ENCODE peak calls at places on chromosome 18, in seven cellular contexts. X is dorsolateral prefrontal cortex, O is mucosa of descending colon, K is OCI-LY7, P is AG10803, C is IMR-90, U is ovary. H is an unnamed sample.

GRCh38 chr18:42048150-42048549 is 93.1 kb downstream of the PIK3C3 start:
- DNase-seq in U (no peak), C (peak), O (no peak), P (peak), K (no peak), X (no peak), H (peak)

GRCh38 chr18:74190086-74190485 is 41.8 kb downstream of the TIMM21 start:
- DNase-seq in U (no peak), O (no peak), X (no peak), P (peak), C (peak), K (no peak), H (peak)

GRCh38 chr18:36850527-36851201 is 21.7 kb downstream of the KIAA1328 start:
- DNase-seq in C (peak), K (no peak), X (no peak), U (no peak), P (peak), O (no peak), H (peak)

GRCh38 chr18:8965398-8965797 is 137.1 kb upstream of the NDUFV2 start:
- DNase-seq in P (no peak), C (no peak), K (no peak), X (no peak), O (no peak), U (no peak), H (no peak)

GRCh38 chr18:2655954-2656236 is 369 bp downstream of the SMCHD1 start:
- DNase-seq in X (no peak), K (no peak), O (no peak), P (no peak), U (no peak), C (no peak), H (no peak)

GRCh38 chr18:12990662-12990976 is 543 bp upstream of the CEP192 start:
- DNase-seq in P (no peak), U (no peak), C (no peak), X (no peak), O (no peak), K (no peak), H (no peak)

GRCh38 chr18:78293940-78294401 is 685.6 kb upstream of the SALL3 start:
- DNase-seq in X (no peak), U (no peak), C (no peak), O (no peak), K (no peak), P (no peak), H (no peak)

GRCh38 chr18:3094355-3094684 is 81.4 kb upstream of the LPIN2 start:
- DNase-seq in O (no peak), C (no peak), K (peak), U (no peak), X (no peak), P (no peak), H (no peak)

GRCh38 chr18:27661320-27662049 is 476.4 kb upstream of the CHST9 start:
- DNase-seq in O (no peak), U (no peak), K (no peak), C (no peak), P (no peak), X (no peak), H (no peak)

GRCh38 chr18:74546007-74546406 is 11.7 kb downstream of the CNDP1 start:
- DNase-seq in X (no peak), K (no peak), C (no peak), U (no peak), P (no peak), O (no peak), H (no peak)

GRCh38 chr18:68627812-68628211 is 87.1 kb downstream of the TMX3 start:
- DNase-seq in K (no peak), P (no peak), O (no peak), U (no peak), X (no peak), C (no peak), H (no peak)

GRCh38 chr18:67104700-67105284 is 411.7 kb downstream of the DSEL start:
- DNase-seq in P (peak), O (peak), X (peak), C (peak), U (no peak), K (peak), H (peak)

GRCh38 chr18:35290070-35290735 is at the start of gene ZSCAN30:
- DNase-seq in X (peak), K (peak), O (peak), U (peak), P (peak), C (peak), H (peak)

GRCh38 chr18:5894613-5895299 is 566 bp downstream of the TMEM200C start:
- DNase-seq in P (no peak), O (no peak), U (peak), X (no peak), K (no peak), C (peak), H (no peak)

GRCh38 chr18:6009751-6010150 is 114.4 kb upstream of the TMEM200C start:
- DNase-seq in U (no peak), O (no peak), X (no peak), K (no peak), P (no peak), C (peak), H (peak)

GRCh38 chr18:74278058-74278457 is 13.7 kb downstream of the CYB5A start:
- DNase-seq in C (no peak), P (no peak), K (no peak), O (no peak), U (no peak), X (no peak), H (no peak)

GRCh38 chr18:22412502-22412901 is 5.2 kb downstream of the CTAGE1 start:
- DNase-seq in P (peak), U (no peak), C (peak), X (no peak), K (no peak), O (no peak), H (peak)

GRCh38 chr18:51257150-51257549 is 59.7 kb upstream of the MEX3C start:
- DNase-seq in X (no peak), O (no peak), P (no peak), K (no peak), U (no peak), C (no peak), H (no peak)

GRCh38 chr18:8088626-8089025 is 520.6 kb upstream of the RAB12 start:
- DNase-seq in O (no peak), P (no peak), U (no peak), K (no peak), C (no peak), X (no peak), H (no peak)

GRCh38 chr18:23887493-23887892 is 127.1 kb upstream of the TTC39C start:
- DNase-seq in O (no peak), X (no peak), U (peak), P (peak), C (peak), K (no peak), H (peak)

GRCh38 chr18:30386624-30387023 is 655.9 kb downstream of the DSC3 start:
- DNase-seq in K (no peak), P (no peak), O (no peak), U (no peak), X (no peak), C (no peak), H (no peak)

GRCh38 chr18:3051718-3052410 is 38.9 kb upstream of the LPIN2 start:
- DNase-seq in X (no peak), O (peak), K (no peak), C (no peak), P (no peak), U (no peak), H (no peak)

GRCh38 chr18:52481116-52481515 is 141.1 kb downstream of the DCC start:
- DNase-seq in P (no peak), U (no peak), K (no peak), O (peak), X (no peak), C (no peak), H (no peak)

GRCh38 chr18:21359746-21360145 is 117.7 kb downstream of the GREB1L start:
- DNase-seq in O (no peak), P (peak), X (no peak), K (no peak), C (no peak), U (no peak), H (no peak)

GRCh38 chr18:26546875-26547301 is 1.5 kb downstream of the KCTD1 start:
- DNase-seq in X (no peak), O (peak), C (no peak), K (no peak), P (no peak), U (peak), H (no peak)

GRCh38 chr18:59696311-59697235 is 650 bp downstream of the CCBE1 start:
- DNase-seq in C (peak), P (peak), K (no peak), O (no peak), X (no peak), U (peak), H (peak)

GRCh38 chr18:59699061-59699460 is 1.8 kb upstream of the CCBE1 start:
- DNase-seq in K (no peak), C (no peak), X (no peak), P (no peak), U (no peak), O (no peak), H (no peak)

GRCh38 chr18:59699750-59700534 is 2.7 kb upstream of the CCBE1 start:
- DNase-seq in U (no peak), P (no peak), X (no peak), K (no peak), C (no peak), O (no peak), H (no peak)

GRCh38 chr18:59695551-59695950 is 1.7 kb downstream of the CCBE1 start:
- DNase-seq in U (no peak), K (no peak), P (no peak), C (no peak), O (no peak), X (no peak), H (no peak)

GRCh38 chr18:59697236-59697932 is at the start of gene CCBE1:
- DNase-seq in O (peak), P (peak), X (no peak), K (no peak), U (peak), C (peak), H (peak)
- H3K4me3 ChIP-seq in O (no peak), P (peak), X (peak), K (no peak), U (peak), C (peak), H (peak)

GRCh38 chr18:48913201-48913600 is 37.6 kb downstream of the SMAD7 start:
- DNase-seq in O (no peak), U (peak), P (no peak), K (peak), C (no peak), X (no peak), H (no peak)
- TF ChIP-seq CTCF in O (peak), U (no peak), P (no peak), K (peak), C (no peak), X (no peak), H (no peak)

DNA sequence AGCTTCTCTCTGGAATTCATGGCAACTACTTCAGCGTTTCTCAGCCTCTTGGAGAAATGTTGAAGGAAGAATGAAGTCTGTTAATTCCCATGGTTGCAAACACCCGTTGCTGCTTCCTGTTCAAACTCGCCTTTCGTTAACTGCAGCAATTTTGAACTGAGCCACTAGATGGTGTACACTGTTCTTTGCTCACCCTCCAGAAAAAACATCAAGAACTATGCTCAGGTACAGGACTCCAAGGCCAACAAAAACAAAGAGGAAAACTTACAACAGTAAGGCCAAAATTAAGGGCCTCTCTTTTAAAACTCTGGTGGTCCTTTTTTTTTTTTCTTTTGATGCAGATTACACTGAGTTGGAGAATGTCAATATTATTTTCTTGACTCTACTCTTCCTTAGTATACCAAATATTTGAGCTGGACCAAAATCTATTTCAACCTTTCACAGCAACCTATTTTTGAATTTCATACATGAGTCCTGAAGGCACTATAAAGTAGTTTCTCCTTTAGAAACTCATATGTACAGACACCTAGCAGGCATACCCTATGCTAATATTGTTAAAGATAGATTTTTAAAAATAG is 58.2 kb downstream of the KLHL14 start:
- DNase-seq in O (peak), X (peak), U (no peak), K (peak), C (peak), P (peak), H (peak)
- H3K4me3 ChIP-seq in O (no peak), X (no peak), U (no peak), K (no peak), C (no peak), P (no peak), H (no peak)

GRCh38 chr18:43170586-43170985 is 55.1 kb upstream of the RIT2 start:
- DNase-seq in O (no peak), U (no peak), K (no peak), X (no peak), P (no peak), C (no peak), H (no peak)
- TF ChIP-seq CTCF in O (no peak), U (no peak), K (no peak), X (no peak), P (no peak), C (no peak), H (no peak)

GRCh38 chr18:63206433-63207153 is 113.0 kb downstream of the BCL2 start:
- DNase-seq in C (no peak), P (no peak), O (no peak), X (no peak), K (peak), U (no peak), H (no peak)
- H3K4me3 ChIP-seq in C (no peak), P (no peak), O (no peak), X (no peak), K (peak), U (no peak), H (no peak)

DNA sequence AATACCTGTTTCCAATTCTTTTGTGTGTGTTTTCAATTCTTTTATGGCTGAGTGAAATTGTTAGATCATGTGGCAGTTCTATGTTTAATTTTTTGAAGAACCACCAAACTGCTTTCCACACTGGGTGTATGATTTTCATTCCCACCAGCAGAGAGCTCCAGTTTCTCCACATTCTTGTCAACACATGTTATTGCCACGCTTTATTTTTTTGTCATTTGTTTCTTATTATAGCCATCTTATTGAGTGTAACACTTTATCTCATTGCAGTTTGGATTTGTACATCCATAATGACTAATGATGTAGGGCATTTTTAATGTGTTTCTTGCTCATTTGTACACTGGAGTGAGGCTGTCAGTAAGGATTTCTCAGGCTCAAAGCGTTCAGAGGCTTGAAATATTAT is 184.3 kb downstream of the PIEZO2 start:
- DNase-seq in X (no peak), O (no peak), U (no peak), P (peak), K (no peak), C (peak), H (peak)
- TF ChIP-seq CTCF in X (no peak), O (no peak), U (no peak), P (peak), K (no peak), C (peak), H (peak)

GRCh38 chr18:79372461-79372860 is 23.3 kb upstream of the NFATC1 start:
- DNase-seq in O (no peak), P (no peak), K (no peak), C (no peak), X (no peak), U (no peak), H (no peak)
- H3K4me3 ChIP-seq in O (no peak), P (no peak), K (no peak), C (no peak), X (no peak), U (no peak), H (no peak)

GRCh38 chr18:46696702-46697101 is 39.7 kb upstream of the LOXHD1 start:
- DNase-seq in K (no peak), P (no peak), C (no peak), O (no peak), X (no peak), U (no peak), H (no peak)

GRCh38 chr18:46696268-46696667 is 39.2 kb upstream of the LOXHD1 start:
- DNase-seq in K (no peak), X (no peak), C (no peak), U (no peak), P (no peak), O (no peak), H (no peak)

GRCh38 chr18:46704189-46704588 is 47.2 kb upstream of the LOXHD1 start:
- DNase-seq in X (no peak), C (no peak), P (no peak), U (no peak), O (no peak), K (no peak), H (no peak)

GRCh38 chr18:46702399-46702798 is 45.4 kb upstream of the LOXHD1 start:
- DNase-seq in P (no peak), K (no peak), O (no peak), X (no peak), U (no peak), C (no peak), H (no peak)

GRCh38 chr18:46700026-46700425 is 43.0 kb upstream of the LOXHD1 start:
- DNase-seq in C (no peak), U (no peak), O (no peak), P (no peak), X (no peak), K (no peak), H (no peak)
- TF ChIP-seq CTCF in C (no peak), U (no peak), O (no peak), P (no peak), X (no peak), K (no peak), H (no peak)

H was measured in choroid plexus epithelial cell.